ENCODE peak calls at places on chromosomes 1 and 21, in eight cellular contexts. E is HTR-8/SVneo, F is nephron progenitor cell, D is mucosa of gallbladder, R is SW480, N is mammary epithelial cell, I is foreskin melanocyte, M is anterior cingulate cortex. Q is an unnamed sample.

GRCh38 chr1:21232044-21232443 is 55.3 kb upstream of the EIF4G3 start:
- DNase-seq in E (peak; percentile 61), F (peak; percentile 55), D (peak; percentile 54), R (peak; percentile 58), N (peak; percentile 26), I (peak; percentile 38), M (no peak), Q (peak; percentile 40)

GRCh38 chr1:117959364-117959763 is 29.8 kb downstream of the WDR3 start:
- DNase-seq in E (no peak), F (no peak), D (no peak), R (no peak), N (no peak), I (peak; percentile 66), M (no peak), Q (no peak)

GRCh38 chr1:201267481-201268229 is 15.7 kb upstream of the PKP1 start:
- DNase-seq in E (peak; percentile 42), F (no peak), D (no peak), R (peak; percentile 37), N (peak; percentile 93), I (no peak), M (no peak), Q (no peak)

GRCh38 chr21:34669149-34669879 is 520 bp downstream of the CLIC6 start:
- DNase-seq in E (no peak), F (peak; percentile 47), D (no peak), R (no peak), N (no peak), I (no peak), M (no peak), Q (peak; percentile 23)

GRCh38 chr1:97433520-97434175 is 487.2 kb downstream of the DPYD start:
- DNase-seq in E (no peak), F (no peak), D (no peak), R (no peak), N (peak; percentile 40), I (no peak), M (no peak), Q (no peak)

GRCh38 chr1:212608956-212609700 is 567 bp downstream of the ATF3 start:
- DNase-seq in E (peak; percentile 49), F (peak; percentile 83), D (peak; percentile 41), R (peak; percentile 51), N (no peak), I (peak; percentile 35), M (no peak), Q (peak; percentile 61)

GRCh38 chr1:4161271-4162006 is 261.4 kb upstream of the C1orf174 start:
- DNase-seq in E (no peak), F (no peak), D (no peak), R (no peak), N (no peak), I (no peak), M (no peak), Q (no peak)

GRCh38 chr21:29470397-29470796 is 171.7 kb downstream of the BACH1 start:
- DNase-seq in E (no peak), F (no peak), D (no peak), R (no peak), N (no peak), I (no peak), M (no peak), Q (no peak)

GRCh38 chr1:8702121-8702520 is 115.3 kb downstream of the RERE start:
- DNase-seq in E (no peak), F (no peak), D (peak; percentile 66), R (peak; percentile 54), N (peak; percentile 48), I (no peak), M (peak; percentile 35), Q (peak; percentile 57)